ENCODE peak calls at places on chromosomes 4 and X, in nine cellular contexts. One of them, this sample, is unnamed.

GRCh38 chr4:5758741-5759140 is 47.7 kb downstream of the EVC start:
- DNase-seq in RPMI7951: peak
- DNase-seq in AG04450: peak
- DNase-seq in fibroblast of lung: peak
- DNase-seq in COR-L47: no peak
- DNase-seq in activated CD4-positive, CD25-positive, alpha-beta regulatory T cell: no peak
- DNase-seq in activated T-cell treated with anti-CD3 and anti-CD28 coated beads, Interleukin-2, amount 50 U/mL, for 72 hours: peak
- DNase-seq in esophagus squamous epithelium: no peak
- DNase-seq in hypothalamus: no peak
- DNase-seq in this sample: peak

GRCh38 chrX:153494541-153495361 is at the start of gene BGN:
- DNase-seq in RPMI7951: peak
- DNase-seq in AG04450: no peak
- DNase-seq in fibroblast of lung: peak
- DNase-seq in COR-L47: peak
- DNase-seq in activated CD4-positive, CD25-positive, alpha-beta regulatory T cell: no peak
- DNase-seq in activated T-cell treated with anti-CD3 and anti-CD28 coated beads, Interleukin-2, amount 50 U/mL, for 72 hours: peak
- DNase-seq in esophagus squamous epithelium: no peak
- DNase-seq in hypothalamus: no peak
- DNase-seq in this sample: no peak

GRCh38 chrX:18160369-18160768 is 60.3 kb downstream of the BEND2 start:
- DNase-seq in RPMI7951: no peak
- DNase-seq in AG04450: no peak
- DNase-seq in fibroblast of lung: no peak
- DNase-seq in COR-L47: peak
- DNase-seq in activated CD4-positive, CD25-positive, alpha-beta regulatory T cell: no peak
- DNase-seq in activated T-cell treated with anti-CD3 and anti-CD28 coated beads, Interleukin-2, amount 50 U/mL, for 72 hours: no peak
- DNase-seq in esophagus squamous epithelium: no peak
- DNase-seq in hypothalamus: no peak
- DNase-seq in this sample: no peak

GRCh38 chrX:131725001-131725654 is 181.3 kb downstream of the OR13H1 start:
- DNase-seq in RPMI7951: no peak
- DNase-seq in AG04450: no peak
- DNase-seq in fibroblast of lung: no peak
- DNase-seq in COR-L47: no peak
- DNase-seq in activated CD4-positive, CD25-positive, alpha-beta regulatory T cell: no peak
- DNase-seq in activated T-cell treated with anti-CD3 and anti-CD28 coated beads, Interleukin-2, amount 50 U/mL, for 72 hours: no peak
- DNase-seq in esophagus squamous epithelium: no peak
- DNase-seq in hypothalamus: no peak
- DNase-seq in this sample: no peak

GRCh38 chr4:73764513-73764912 is 24.1 kb downstream of the CXCL8 start:
- DNase-seq in RPMI7951: no peak
- DNase-seq in AG04450: no peak
- DNase-seq in fibroblast of lung: peak
- DNase-seq in COR-L47: no peak
- DNase-seq in activated CD4-positive, CD25-positive, alpha-beta regulatory T cell: no peak
- DNase-seq in activated T-cell treated with anti-CD3 and anti-CD28 coated beads, Interleukin-2, amount 50 U/mL, for 72 hours: no peak
- DNase-seq in esophagus squamous epithelium: no peak
- DNase-seq in hypothalamus: no peak
- DNase-seq in this sample: no peak

GRCh38 chr4:33134366-33134765 is 2414.2 kb downstream of the PCDH7 start:
- DNase-seq in RPMI7951: no peak
- DNase-seq in AG04450: no peak
- DNase-seq in fibroblast of lung: no peak
- DNase-seq in COR-L47: no peak
- DNase-seq in activated CD4-positive, CD25-positive, alpha-beta regulatory T cell: no peak
- DNase-seq in activated T-cell treated with anti-CD3 and anti-CD28 coated beads, Interleukin-2, amount 50 U/mL, for 72 hours: no peak
- DNase-seq in esophagus squamous epithelium: no peak
- DNase-seq in hypothalamus: no peak
- DNase-seq in this sample: no peak

GRCh38 chrX:153922932-153923857 is 2.9 kb downstream of the ARHGAP4 start:
- DNase-seq in RPMI7951: peak
- DNase-seq in AG04450: peak
- DNase-seq in fibroblast of lung: peak
- DNase-seq in COR-L47: peak
- DNase-seq in activated CD4-positive, CD25-positive, alpha-beta regulatory T cell: no peak
- DNase-seq in activated T-cell treated with anti-CD3 and anti-CD28 coated beads, Interleukin-2, amount 50 U/mL, for 72 hours: peak
- DNase-seq in esophagus squamous epithelium: no peak
- DNase-seq in hypothalamus: no peak
- DNase-seq in this sample: no peak

GRCh38 chr4:155974957-155975356 is 21.3 kb upstream of the CTSO start:
- DNase-seq in RPMI7951: peak
- DNase-seq in AG04450: no peak
- DNase-seq in fibroblast of lung: no peak
- DNase-seq in COR-L47: no peak
- DNase-seq in activated CD4-positive, CD25-positive, alpha-beta regulatory T cell: no peak
- DNase-seq in activated T-cell treated with anti-CD3 and anti-CD28 coated beads, Interleukin-2, amount 50 U/mL, for 72 hours: no peak
- DNase-seq in esophagus squamous epithelium: no peak
- DNase-seq in hypothalamus: no peak
- DNase-seq in this sample: no peak

GRCh38 chr4:81405900-81406401 is 65.8 kb downstream of the RASGEF1B start:
- DNase-seq in RPMI7951: peak
- DNase-seq in AG04450: peak
- DNase-seq in fibroblast of lung: peak
- DNase-seq in COR-L47: peak
- DNase-seq in activated CD4-positive, CD25-positive, alpha-beta regulatory T cell: peak
- DNase-seq in activated T-cell treated with anti-CD3 and anti-CD28 coated beads, Interleukin-2, amount 50 U/mL, for 72 hours: peak
- DNase-seq in esophagus squamous epithelium: no peak
- DNase-seq in hypothalamus: no peak
- DNase-seq in this sample: peak

GRCh38 chr4:14529653-14530052 is 472.6 kb upstream of the CPEB2 start:
- DNase-seq in RPMI7951: peak
- DNase-seq in AG04450: no peak
- DNase-seq in fibroblast of lung: peak
- DNase-seq in COR-L47: no peak
- DNase-seq in activated CD4-positive, CD25-positive, alpha-beta regulatory T cell: no peak
- DNase-seq in activated T-cell treated with anti-CD3 and anti-CD28 coated beads, Interleukin-2, amount 50 U/mL, for 72 hours: no peak
- DNase-seq in esophagus squamous epithelium: no peak
- DNase-seq in hypothalamus: no peak
- DNase-seq in this sample: no peak

GRCh38 chr4:159608434-159608833 is 505.6 kb downstream of the RAPGEF2 start:
- DNase-seq in RPMI7951: peak
- DNase-seq in AG04450: no peak
- DNase-seq in fibroblast of lung: no peak
- DNase-seq in COR-L47: no peak
- DNase-seq in activated CD4-positive, CD25-positive, alpha-beta regulatory T cell: no peak
- DNase-seq in activated T-cell treated with anti-CD3 and anti-CD28 coated beads, Interleukin-2, amount 50 U/mL, for 72 hours: no peak
- DNase-seq in esophagus squamous epithelium: no peak
- DNase-seq in hypothalamus: no peak
- DNase-seq in this sample: no peak

GRCh38 chrX:73683236-73683859 is 120.4 kb downstream of the CHIC1 start:
- DNase-seq in RPMI7951: no peak
- DNase-seq in AG04450: no peak
- DNase-seq in fibroblast of lung: peak
- DNase-seq in COR-L47: no peak
- DNase-seq in activated CD4-positive, CD25-positive, alpha-beta regulatory T cell: no peak
- DNase-seq in activated T-cell treated with anti-CD3 and anti-CD28 coated beads, Interleukin-2, amount 50 U/mL, for 72 hours: no peak
- DNase-seq in esophagus squamous epithelium: no peak
- DNase-seq in hypothalamus: no peak
- DNase-seq in this sample: peak

GRCh38 chr4:35700663-35701062 is 543.7 kb downstream of the ARAP2 start:
- DNase-seq in RPMI7951: no peak
- DNase-seq in AG04450: no peak
- DNase-seq in fibroblast of lung: no peak
- DNase-seq in COR-L47: no peak
- DNase-seq in activated CD4-positive, CD25-positive, alpha-beta regulatory T cell: no peak
- DNase-seq in activated T-cell treated with anti-CD3 and anti-CD28 coated beads, Interleukin-2, amount 50 U/mL, for 72 hours: no peak
- DNase-seq in esophagus squamous epithelium: no peak
- DNase-seq in hypothalamus: no peak
- DNase-seq in this sample: no peak

GRCh38 chr4:139208404-139208945 is 31.5 kb upstream of the ELF2 start:
- DNase-seq in RPMI7951: peak
- DNase-seq in AG04450: peak
- DNase-seq in fibroblast of lung: peak
- DNase-seq in COR-L47: no peak
- DNase-seq in activated CD4-positive, CD25-positive, alpha-beta regulatory T cell: no peak
- DNase-seq in activated T-cell treated with anti-CD3 and anti-CD28 coated beads, Interleukin-2, amount 50 U/mL, for 72 hours: no peak
- DNase-seq in esophagus squamous epithelium: no peak
- DNase-seq in hypothalamus: no peak
- DNase-seq in this sample: peak

GRCh38 chr4:3442959-3443749 is 1.4 kb downstream of the HGFAC start:
- DNase-seq in RPMI7951: peak
- DNase-seq in AG04450: no peak
- DNase-seq in fibroblast of lung: peak
- DNase-seq in COR-L47: peak
- DNase-seq in activated CD4-positive, CD25-positive, alpha-beta regulatory T cell: peak
- DNase-seq in activated T-cell treated with anti-CD3 and anti-CD28 coated beads, Interleukin-2, amount 50 U/mL, for 72 hours: peak
- DNase-seq in esophagus squamous epithelium: no peak
- DNase-seq in hypothalamus: no peak
- DNase-seq in this sample: no peak

GRCh38 chrX:39310925-39311324 is 509.7 kb downstream of the MID1IP1 start:
- DNase-seq in RPMI7951: no peak
- DNase-seq in AG04450: no peak
- DNase-seq in fibroblast of lung: no peak
- DNase-seq in COR-L47: no peak
- DNase-seq in activated CD4-positive, CD25-positive, alpha-beta regulatory T cell: no peak
- DNase-seq in activated T-cell treated with anti-CD3 and anti-CD28 coated beads, Interleukin-2, amount 50 U/mL, for 72 hours: no peak
- DNase-seq in esophagus squamous epithelium: no peak
- DNase-seq in hypothalamus: no peak
- DNase-seq in this sample: no peak

GRCh38 chrX:16977771-16978170 is 31.3 kb downstream of the REPS2 start:
- DNase-seq in RPMI7951: no peak
- DNase-seq in AG04450: no peak
- DNase-seq in fibroblast of lung: no peak
- DNase-seq in COR-L47: no peak
- DNase-seq in activated CD4-positive, CD25-positive, alpha-beta regulatory T cell: no peak
- DNase-seq in activated T-cell treated with anti-CD3 and anti-CD28 coated beads, Interleukin-2, amount 50 U/mL, for 72 hours: no peak
- DNase-seq in esophagus squamous epithelium: no peak
- DNase-seq in hypothalamus: no peak
- DNase-seq in this sample: no peak

GRCh38 chr4:1200425-1201035 is 28.1 kb upstream of the SPON2 start:
- DNase-seq in RPMI7951: peak
- DNase-seq in AG04450: peak
- DNase-seq in fibroblast of lung: peak
- DNase-seq in COR-L47: no peak
- DNase-seq in activated CD4-positive, CD25-positive, alpha-beta regulatory T cell: no peak
- DNase-seq in activated T-cell treated with anti-CD3 and anti-CD28 coated beads, Interleukin-2, amount 50 U/mL, for 72 hours: no peak
- DNase-seq in esophagus squamous epithelium: no peak
- DNase-seq in hypothalamus: no peak
- DNase-seq in this sample: no peak

GRCh38 chrX:82218361-82218760 is 1016.5 kb downstream of the SH3BGRL start:
- DNase-seq in RPMI7951: peak
- DNase-seq in AG04450: no peak
- DNase-seq in fibroblast of lung: peak
- DNase-seq in COR-L47: peak
- DNase-seq in activated CD4-positive, CD25-positive, alpha-beta regulatory T cell: no peak
- DNase-seq in activated T-cell treated with anti-CD3 and anti-CD28 coated beads, Interleukin-2, amount 50 U/mL, for 72 hours: no peak
- DNase-seq in esophagus squamous epithelium: no peak
- DNase-seq in hypothalamus: no peak
- DNase-seq in this sample: no peak

GRCh38 chr4:78720151-78720726 is 55.9 kb upstream of the BMP2K start:
- DNase-seq in RPMI7951: no peak
- DNase-seq in AG04450: no peak
- DNase-seq in fibroblast of lung: no peak
- DNase-seq in COR-L47: no peak
- DNase-seq in activated CD4-positive, CD25-positive, alpha-beta regulatory T cell: no peak
- DNase-seq in activated T-cell treated with anti-CD3 and anti-CD28 coated beads, Interleukin-2, amount 50 U/mL, for 72 hours: no peak
- DNase-seq in esophagus squamous epithelium: no peak
- DNase-seq in hypothalamus: no peak
- DNase-seq in this sample: no peak

GRCh38 chr4:7828926-7829325 is 110.7 kb downstream of the AFAP1 start:
- DNase-seq in RPMI7951: peak
- DNase-seq in AG04450: no peak
- DNase-seq in fibroblast of lung: peak
- DNase-seq in COR-L47: no peak
- DNase-seq in activated CD4-positive, CD25-positive, alpha-beta regulatory T cell: no peak
- DNase-seq in activated T-cell treated with anti-CD3 and anti-CD28 coated beads, Interleukin-2, amount 50 U/mL, for 72 hours: no peak
- DNase-seq in esophagus squamous epithelium: no peak
- DNase-seq in hypothalamus: no peak
- DNase-seq in this sample: peak

GRCh38 chr4:53126099-53126498 is 239.8 kb downstream of the SCFD2 start:
- DNase-seq in RPMI7951: no peak
- DNase-seq in AG04450: no peak
- DNase-seq in fibroblast of lung: no peak
- DNase-seq in COR-L47: no peak
- DNase-seq in activated CD4-positive, CD25-positive, alpha-beta regulatory T cell: no peak
- DNase-seq in activated T-cell treated with anti-CD3 and anti-CD28 coated beads, Interleukin-2, amount 50 U/mL, for 72 hours: no peak
- DNase-seq in esophagus squamous epithelium: no peak
- DNase-seq in hypothalamus: no peak
- DNase-seq in this sample: no peak

GRCh38 chrX:38561951-38562719 is 793 bp downstream of the TSPAN7 start:
- DNase-seq in RPMI7951: no peak
- DNase-seq in AG04450: no peak
- DNase-seq in fibroblast of lung: no peak
- DNase-seq in COR-L47: peak
- DNase-seq in activated CD4-positive, CD25-positive, alpha-beta regulatory T cell: no peak
- DNase-seq in activated T-cell treated with anti-CD3 and anti-CD28 coated beads, Interleukin-2, amount 50 U/mL, for 72 hours: peak
- DNase-seq in esophagus squamous epithelium: no peak
- DNase-seq in hypothalamus: peak
- DNase-seq in this sample: no peak

GRCh38 chr4:8419222-8420041 is 21.1 kb downstream of the ACOX3 start:
- DNase-seq in RPMI7951: peak
- DNase-seq in AG04450: no peak
- DNase-seq in fibroblast of lung: peak
- DNase-seq in COR-L47: no peak
- DNase-seq in activated CD4-positive, CD25-positive, alpha-beta regulatory T cell: no peak
- DNase-seq in activated T-cell treated with anti-CD3 and anti-CD28 coated beads, Interleukin-2, amount 50 U/mL, for 72 hours: peak
- DNase-seq in esophagus squamous epithelium: no peak
- DNase-seq in hypothalamus: no peak
- DNase-seq in this sample: peak

GRCh38 chr4:108367751-108368150 is 199.0 kb upstream of the LEF1 start:
- DNase-seq in RPMI7951: no peak
- DNase-seq in AG04450: no peak
- DNase-seq in fibroblast of lung: no peak
- DNase-seq in COR-L47: no peak
- DNase-seq in activated CD4-positive, CD25-positive, alpha-beta regulatory T cell: no peak
- DNase-seq in activated T-cell treated with anti-CD3 and anti-CD28 coated beads, Interleukin-2, amount 50 U/mL, for 72 hours: no peak
- DNase-seq in esophagus squamous epithelium: no peak
- DNase-seq in hypothalamus: no peak
- DNase-seq in this sample: no peak

GRCh38 chr4:4415107-4415805 is 28.4 kb downstream of the NSG1 start:
- DNase-seq in RPMI7951: no peak
- DNase-seq in AG04450: no peak
- DNase-seq in fibroblast of lung: no peak
- DNase-seq in COR-L47: no peak
- DNase-seq in activated CD4-positive, CD25-positive, alpha-beta regulatory T cell: no peak
- DNase-seq in activated T-cell treated with anti-CD3 and anti-CD28 coated beads, Interleukin-2, amount 50 U/mL, for 72 hours: no peak
- DNase-seq in esophagus squamous epithelium: no peak
- DNase-seq in hypothalamus: no peak
- DNase-seq in this sample: no peak

GRCh38 chrX:108537005-108537404 is 97.4 kb downstream of the COL4A5 start:
- DNase-seq in RPMI7951: peak
- DNase-seq in AG04450: no peak
- DNase-seq in fibroblast of lung: peak
- DNase-seq in COR-L47: peak
- DNase-seq in activated CD4-positive, CD25-positive, alpha-beta regulatory T cell: no peak
- DNase-seq in activated T-cell treated with anti-CD3 and anti-CD28 coated beads, Interleukin-2, amount 50 U/mL, for 72 hours: no peak
- DNase-seq in esophagus squamous epithelium: no peak
- DNase-seq in hypothalamus: no peak
- DNase-seq in this sample: no peak